ENCODE peak calls at places on chromosome 9, in five cellular contexts. One of them, this sample, is unnamed.

GRCh38 chr9:37957664-37957953 is 53.7 kb upstream of the SLC25A51 start:
- DNase-seq in H1: no peak
- DNase-seq in HEK293T: no peak
- DNase-seq in NT2/D1: no peak
- DNase-seq in HepG2: no peak
- DNase-seq in this sample: no peak

GRCh38 chr9:92501671-92502393 is 19.5 kb upstream of the ASPN start:
- DNase-seq in HEK293T: peak
- DNase-seq in HepG2: peak
- DNase-seq in H1: no peak
- DNase-seq in NT2/D1: no peak
- DNase-seq in this sample: no peak

GRCh38 chr9:676780-677458 is 164.6 kb upstream of the DMRT1 start:
- DNase-seq in HepG2: peak
- DNase-seq in HEK293T: no peak
- DNase-seq in H1: no peak
- DNase-seq in NT2/D1: no peak
- DNase-seq in this sample: no peak

GRCh38 chr9:121240394-121241145 is 27.4 kb upstream of the GSN start:
- DNase-seq in HepG2: no peak
- DNase-seq in HEK293T: no peak
- DNase-seq in NT2/D1: no peak
- DNase-seq in H1: no peak
- DNase-seq in this sample: no peak

GRCh38 chr9:97534961-97535594 is 33.6 kb downstream of the TMOD1 start:
- DNase-seq in HEK293T: no peak
- DNase-seq in NT2/D1: no peak
- DNase-seq in HepG2: no peak
- DNase-seq in H1: no peak
- DNase-seq in this sample: no peak

GRCh38 chr9:95143591-95144561 is 173.6 kb downstream of the FANCC start:
- DNase-seq in HEK293T: no peak
- DNase-seq in H1: no peak
- DNase-seq in NT2/D1: no peak
- DNase-seq in HepG2: peak
- DNase-seq in this sample: no peak

GRCh38 chr9:114499528-114499927 is 5.7 kb downstream of the WHRN start:
- DNase-seq in H1: no peak
- DNase-seq in HEK293T: no peak
- DNase-seq in HepG2: no peak
- DNase-seq in NT2/D1: no peak
- DNase-seq in this sample: no peak

GRCh38 chr9:127968717-127969383 is 11.9 kb downstream of the EEIG1 start:
- DNase-seq in HEK293T: no peak
- DNase-seq in H1: no peak
- DNase-seq in NT2/D1: no peak
- DNase-seq in HepG2: no peak
- DNase-seq in this sample: no peak

GRCh38 chr9:104997536-104997935 is 69.6 kb upstream of the ABCA1 start:
- DNase-seq in NT2/D1: no peak
- DNase-seq in HEK293T: no peak
- DNase-seq in HepG2: no peak
- DNase-seq in H1: no peak
- DNase-seq in this sample: no peak

GRCh38 chr9:36772449-36773370 is 200.0 kb downstream of the MELK start:
- DNase-seq in H1: no peak
- DNase-seq in HEK293T: no peak
- DNase-seq in NT2/D1: no peak
- DNase-seq in HepG2: no peak
- DNase-seq in this sample: no peak

GRCh38 chr9:132175431-132175830 is 13.6 kb downstream of the NTNG2 start:
- DNase-seq in NT2/D1: no peak
- DNase-seq in HEK293T: no peak
- DNase-seq in HepG2: no peak
- DNase-seq in H1: no peak
- DNase-seq in this sample: no peak

GRCh38 chr9:116475201-116475600 is 211.9 kb upstream of the TRIM32 start:
- DNase-seq in H1: no peak
- DNase-seq in NT2/D1: no peak
- DNase-seq in HepG2: no peak
- DNase-seq in HEK293T: no peak
- DNase-seq in this sample: no peak

GRCh38 chr9:8859416-8859815 is 1059.8 kb upstream of the DMAC1 start:
- DNase-seq in H1: no peak
- DNase-seq in HEK293T: no peak
- DNase-seq in NT2/D1: no peak
- DNase-seq in HepG2: no peak
- DNase-seq in this sample: no peak

GRCh38 chr9:23412458-23412857 is 413.6 kb downstream of the ELAVL2 start:
- DNase-seq in NT2/D1: no peak
- DNase-seq in HEK293T: no peak
- DNase-seq in H1: no peak
- DNase-seq in HepG2: no peak
- DNase-seq in this sample: no peak

GRCh38 chr9:127987103-127987614 is 6.4 kb upstream of the EEIG1 start:
- DNase-seq in NT2/D1: no peak
- DNase-seq in H1: no peak
- DNase-seq in HEK293T: no peak
- DNase-seq in HepG2: peak
- DNase-seq in this sample: no peak

GRCh38 chr9:76269789-76270188 is 124.4 kb downstream of the RFK start:
- DNase-seq in H1: no peak
- DNase-seq in NT2/D1: no peak
- DNase-seq in HEK293T: no peak
- DNase-seq in HepG2: no peak
- DNase-seq in this sample: no peak

GRCh38 chr9:136321561-136321960 is 5.8 kb upstream of the GPSM1 start:
- DNase-seq in H1: no peak
- DNase-seq in HepG2: no peak
- DNase-seq in NT2/D1: no peak
- DNase-seq in HEK293T: no peak
- DNase-seq in this sample: no peak

GRCh38 chr9:89498845-89499480 is 1.1 kb upstream of the SEMA4D start:
- DNase-seq in H1: no peak
- DNase-seq in HEK293T: no peak
- DNase-seq in NT2/D1: no peak
- DNase-seq in HepG2: no peak
- DNase-seq in this sample: no peak

GRCh38 chr9:97502222-97502983 is 937 bp downstream of the TMOD1 start:
- DNase-seq in HEK293T: no peak
- DNase-seq in H1: peak
- DNase-seq in HepG2: no peak
- DNase-seq in NT2/D1: no peak
- DNase-seq in this sample: no peak

GRCh38 chr9:35051069-35051967 is 21.1 kb downstream of the VCP start:
- DNase-seq in NT2/D1: peak
- DNase-seq in HEK293T: peak
- DNase-seq in HepG2: peak
- DNase-seq in H1: peak
- DNase-seq in this sample: no peak

GRCh38 chr9:588952-589351 is 252.5 kb upstream of the DMRT1 start:
- DNase-seq in HEK293T: no peak
- DNase-seq in H1: no peak
- DNase-seq in NT2/D1: no peak
- DNase-seq in HepG2: no peak
- DNase-seq in this sample: no peak

GRCh38 chr9:106970219-106970975 is 107.4 kb downstream of the ZNF462 start:
- DNase-seq in HepG2: no peak
- DNase-seq in H1: no peak
- DNase-seq in NT2/D1: no peak
- DNase-seq in HEK293T: no peak
- DNase-seq in this sample: no peak

GRCh38 chr9:128233817-128234406 is 30.7 kb downstream of the DNM1 start:
- DNase-seq in H1: no peak
- DNase-seq in NT2/D1: no peak
- DNase-seq in HEK293T: no peak
- DNase-seq in HepG2: no peak
- DNase-seq in this sample: no peak

GRCh38 chr9:96565684-96566360 is 53.8 kb downstream of the CDC14B start:
- DNase-seq in HEK293T: no peak
- DNase-seq in NT2/D1: no peak
- DNase-seq in H1: no peak
- DNase-seq in HepG2: no peak
- DNase-seq in this sample: no peak

GRCh38 chr9:74379718-74380117 is 117.4 kb upstream of the RORB start:
- DNase-seq in NT2/D1: peak
- DNase-seq in HEK293T: peak
- DNase-seq in HepG2: peak
- DNase-seq in H1: peak
- DNase-seq in this sample: no peak

GRCh38 chr9:35335164-35335563 is 154.7 kb upstream of the RUSC2 start:
- DNase-seq in HEK293T: no peak
- DNase-seq in H1: no peak
- DNase-seq in HepG2: no peak
- DNase-seq in NT2/D1: no peak
- DNase-seq in this sample: no peak

GRCh38 chr9:928363-929042 is 48.0 kb upstream of the DMRT3 start:
- DNase-seq in HepG2: peak
- DNase-seq in NT2/D1: peak
- DNase-seq in H1: peak
- DNase-seq in HEK293T: peak
- DNase-seq in this sample: no peak

GRCh38 chr9:129236441-129237145 is 58.5 kb upstream of the IER5L start:
- DNase-seq in H1: no peak
- DNase-seq in NT2/D1: no peak
- DNase-seq in HepG2: no peak
- DNase-seq in HEK293T: no peak
- DNase-seq in this sample: no peak

GRCh38 chr9:12958279-12958678 is 183.5 kb downstream of the LURAP1L start:
- DNase-seq in NT2/D1: no peak
- DNase-seq in H1: no peak
- DNase-seq in HepG2: no peak
- DNase-seq in HEK293T: no peak
- DNase-seq in this sample: no peak

GRCh38 chr9:12956805-12957204 is 182.0 kb downstream of the LURAP1L start:
- DNase-seq in HEK293T: no peak
- DNase-seq in H1: no peak
- DNase-seq in NT2/D1: no peak
- DNase-seq in HepG2: no peak
- DNase-seq in this sample: no peak

GRCh38 chr9:12955510-12956163 is 180.8 kb downstream of the LURAP1L start:
- DNase-seq in HepG2: no peak
- DNase-seq in H1: no peak
- DNase-seq in NT2/D1: no peak
- DNase-seq in HEK293T: no peak
- DNase-seq in this sample: no peak

GRCh38 chr9:12956261-12956660 is 181.4 kb downstream of the LURAP1L start:
- DNase-seq in HEK293T: no peak
- DNase-seq in H1: no peak
- DNase-seq in NT2/D1: no peak
- DNase-seq in HepG2: no peak
- DNase-seq in this sample: no peak

GRCh38 chr9:12954441-12954840 is 179.6 kb downstream of the LURAP1L start:
- DNase-seq in HEK293T: no peak
- DNase-seq in HepG2: no peak
- DNase-seq in NT2/D1: no peak
- DNase-seq in H1: no peak
- DNase-seq in this sample: no peak
- TF ChIP-seq SUZ12 in HEK293T: no peak
- TF ChIP-seq SUZ12 in HepG2: no peak
- TF ChIP-seq SUZ12 in NT2/D1: no peak
- TF ChIP-seq SUZ12 in H1: no peak
- TF ChIP-seq SUZ12 in this sample: no peak

DNA sequence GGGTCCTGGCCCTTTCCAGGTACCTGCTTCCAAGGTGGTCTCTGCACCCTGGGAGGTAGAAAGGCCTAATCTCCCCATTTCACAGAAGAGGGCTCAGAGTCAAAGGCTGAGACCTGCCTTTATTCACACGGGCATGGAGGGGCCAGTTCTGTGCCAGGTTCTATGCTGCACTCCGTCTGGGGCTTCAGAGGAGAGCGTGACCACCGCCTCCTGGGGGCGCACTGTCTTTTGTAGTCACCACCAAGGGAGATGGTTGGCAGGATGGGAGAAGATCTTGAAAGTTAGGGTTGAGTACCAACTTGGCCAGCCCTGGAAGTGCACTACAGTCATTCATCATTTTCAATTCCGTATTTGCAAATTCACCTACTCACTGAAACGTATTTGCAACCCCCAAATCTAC is 23.7 kb upstream of the PRDM12 start:
- DNase-seq in NT2/D1: no peak
- DNase-seq in H1: no peak
- DNase-seq in HepG2: no peak
- DNase-seq in HEK293T: no peak
- DNase-seq in this sample: no peak
- TF ChIP-seq SUZ12 in NT2/D1: no peak
- TF ChIP-seq SUZ12 in H1: no peak
- TF ChIP-seq SUZ12 in HepG2: no peak
- TF ChIP-seq SUZ12 in HEK293T: no peak
- TF ChIP-seq SUZ12 in this sample: no peak

DNA sequence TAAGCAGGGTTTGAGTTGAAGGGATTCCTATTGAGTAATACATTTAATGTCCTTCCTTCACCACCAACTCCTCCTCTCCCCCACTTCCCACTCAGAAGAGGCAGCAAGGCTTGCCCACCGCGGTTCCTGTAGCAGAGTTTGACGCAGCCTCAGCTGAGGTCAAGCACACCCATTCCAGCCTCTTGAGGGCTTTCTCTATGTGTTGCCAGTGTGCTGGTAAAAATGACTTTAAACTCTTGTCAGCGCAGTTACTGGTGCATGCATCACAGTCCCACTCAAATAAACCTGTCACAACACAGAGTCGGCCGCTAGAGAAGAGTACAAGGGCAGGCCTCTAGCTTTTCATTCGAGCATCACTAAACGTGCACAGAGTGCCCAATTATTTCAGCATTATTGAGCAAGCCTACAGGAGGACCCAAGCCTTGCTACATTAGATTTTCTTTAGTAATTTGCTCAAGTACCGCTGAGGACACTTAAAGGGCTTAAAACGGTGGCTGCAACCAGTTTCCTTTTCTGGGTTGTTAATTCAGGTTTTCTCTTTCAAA is 79.6 kb downstream of the TLE4 start:
- DNase-seq in HepG2: no peak
- DNase-seq in H1: no peak
- DNase-seq in NT2/D1: no peak
- DNase-seq in HEK293T: peak
- DNase-seq in this sample: no peak
- TF ChIP-seq SUZ12 in HepG2: no peak
- TF ChIP-seq SUZ12 in H1: no peak
- TF ChIP-seq SUZ12 in NT2/D1: no peak
- TF ChIP-seq SUZ12 in HEK293T: no peak
- TF ChIP-seq SUZ12 in this sample: no peak

GRCh38 chr9:133730994-133731715 is 7.0 kb downstream of the SARDH start:
- DNase-seq in HepG2: no peak
- DNase-seq in HEK293T: no peak
- DNase-seq in H1: no peak
- DNase-seq in NT2/D1: no peak
- DNase-seq in this sample: no peak

GRCh38 chr9:133733421-133734250 is 4.5 kb downstream of the SARDH start:
- DNase-seq in H1: no peak
- DNase-seq in HEK293T: no peak
- DNase-seq in HepG2: no peak
- DNase-seq in NT2/D1: no peak
- DNase-seq in this sample: no peak

GRCh38 chr9:133733074-133733408 is 5.1 kb downstream of the SARDH start:
- DNase-seq in HEK293T: no peak
- DNase-seq in H1: no peak
- DNase-seq in NT2/D1: no peak
- DNase-seq in HepG2: no peak
- DNase-seq in this sample: no peak

GRCh38 chr9:133732351-133733073 is 5.6 kb downstream of the SARDH start:
- DNase-seq in NT2/D1: no peak
- DNase-seq in HEK293T: peak
- DNase-seq in H1: no peak
- DNase-seq in HepG2: no peak
- DNase-seq in this sample: no peak

GRCh38 chr9:133731876-133732321 is 6.3 kb downstream of the SARDH start:
- DNase-seq in H1: no peak
- DNase-seq in HEK293T: peak
- DNase-seq in HepG2: peak
- DNase-seq in NT2/D1: no peak
- DNase-seq in this sample: no peak
- TF ChIP-seq SUZ12 in H1: no peak
- TF ChIP-seq SUZ12 in HEK293T: no peak
- TF ChIP-seq SUZ12 in HepG2: no peak
- TF ChIP-seq SUZ12 in NT2/D1: no peak
- TF ChIP-seq SUZ12 in this sample: no peak

This sample was measured in GM12878.